ENCODE peak calls at places on chromosomes 6 and 20, in four cellular contexts. B is HepG2, E is K562, Y is GM12878. N is an unnamed sample.

GRCh38 chr6:6629416-6629815 is 40.9 kb downstream of the LY86 start:
- DNase-seq in B (no peak), E (no peak), Y (no peak), N (no peak)

GRCh38 chr6:33613794-33614166 is 7.3 kb upstream of the ITPR3 start:
- DNase-seq in B (no peak), E (no peak), Y (no peak), N (no peak)

GRCh38 chr6:5157744-5158143 is 72.6 kb downstream of the PPP1R3G start:
- DNase-seq in B (no peak), E (no peak), Y (no peak), N (no peak)

GRCh38 chr6:73285674-73286283 is 22.8 kb upstream of the KHDC1 start:
- DNase-seq in B (peak; percentile 25), E (peak; percentile 75), Y (no peak), N (peak; percentile 82)

GRCh38 chr20:2022163-2022562 is 28.3 kb upstream of the PDYN start:
- DNase-seq in B (no peak), E (no peak), Y (no peak), N (no peak)

GRCh38 chr20:21191839-21192238 is 66.0 kb downstream of the KIZ start:
- DNase-seq in B (no peak), E (no peak), Y (no peak), N (peak; percentile 92)

GRCh38 chr6:166019214-166019613 is 148.4 kb downstream of the TBXT start:
- DNase-seq in B (no peak), E (no peak), Y (no peak), N (no peak)

GRCh38 chr20:51022803-51023616 is at the start of gene KCNG1:
- DNase-seq in B (no peak), E (peak; percentile 82), Y (no peak), N (peak; percentile 92)

GRCh38 chr6:36075656-36076055 is 48.0 kb downstream of the MAPK14 start:
- DNase-seq in B (peak; percentile 71), E (peak; percentile 46), Y (no peak), N (peak; percentile 53)

GRCh38 chr20:47544852-47545251 is 43.2 kb downstream of the NCOA3 start:
- DNase-seq in B (no peak), E (no peak), Y (no peak), N (no peak)

GRCh38 chr6:110181131-110182027 is 1.2 kb downstream of the CDC40 start:
- DNase-seq in B (no peak), E (no peak), Y (no peak), N (no peak)

GRCh38 chr6:46368137-46368536 is 123.1 kb downstream of the RCAN2 start:
- DNase-seq in B (no peak), E (no peak), Y (no peak), N (no peak)

GRCh38 chr6:169236545-169236944 is 17.1 kb downstream of the THBS2 start:
- DNase-seq in B (no peak), E (no peak), Y (no peak), N (no peak)

GRCh38 chr6:42113929-42114636 is 28.3 kb downstream of the C6orf132 start:
- DNase-seq in B (peak; percentile 33), E (no peak), Y (no peak), N (no peak)

GRCh38 chr6:150201791-150202329 is 59.0 kb downstream of the PPP1R14C start:
- DNase-seq in B (no peak), E (no peak), Y (no peak), N (no peak)

GRCh38 chr6:116556065-116556464 is 2.5 kb downstream of the CALHM4 start:
- DNase-seq in B (no peak), E (no peak), Y (no peak), N (no peak)

GRCh38 chr20:2066461-2067122 is 35.0 kb upstream of the STK35 start:
- DNase-seq in B (peak; percentile 93), E (no peak), Y (no peak), N (no peak)

GRCh38 chr20:59576216-59576953 is 28.0 kb upstream of the PHACTR3 start:
- DNase-seq in B (no peak), E (no peak), Y (no peak), N (peak; percentile 62)

GRCh38 chr20:8073024-8073832 is 53.7 kb upstream of the TMX4 start:
- DNase-seq in B (peak; percentile 29), E (no peak), Y (no peak), N (peak; percentile 41)

GRCh38 chr6:39823187-39823815 is 31.1 kb downstream of the DAAM2 start:
- DNase-seq in B (no peak), E (no peak), Y (no peak), N (no peak)

DNA sequence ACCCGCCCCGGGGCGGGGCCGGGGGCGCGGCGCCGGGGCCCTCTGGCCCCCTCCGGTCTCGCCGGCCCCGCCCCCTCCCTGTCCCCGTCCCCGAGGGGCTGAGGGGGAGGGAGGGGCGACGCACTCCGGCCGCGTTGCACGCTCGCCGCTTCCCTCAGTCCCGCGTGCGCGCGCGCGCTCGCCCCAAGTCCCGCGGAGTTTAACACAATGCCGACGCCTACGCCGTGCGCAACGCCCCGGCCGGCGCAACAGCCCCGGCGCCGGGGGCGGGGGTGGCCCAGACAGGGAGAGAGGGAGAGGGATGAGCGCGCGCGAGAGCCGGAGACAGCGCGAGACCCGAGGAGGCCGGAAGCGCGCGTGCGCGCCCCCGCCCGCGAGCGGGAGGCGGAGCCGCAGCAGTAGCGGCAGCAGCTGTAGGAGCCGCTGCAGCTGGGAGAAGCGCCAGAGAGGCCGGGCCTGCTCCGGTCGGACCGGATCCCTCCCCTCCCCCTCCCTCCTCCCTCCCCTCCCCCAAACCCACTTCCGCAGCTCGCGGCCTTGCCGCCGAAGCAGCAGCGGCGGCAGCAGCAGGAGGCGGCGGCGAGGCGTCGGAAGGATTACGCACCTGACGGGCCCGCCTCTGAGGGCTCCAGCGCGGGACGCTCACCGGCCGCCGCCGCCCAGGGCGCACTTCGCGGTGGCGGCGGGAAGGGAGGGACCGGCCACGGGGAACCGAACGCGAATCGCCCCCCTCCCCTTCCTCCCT is 911 bp downstream of the ZBTB2 start:
- DNase-seq in B (peak; percentile 99), E (peak; percentile 99), Y (peak; percentile 94), N (peak; percentile 98)
- TF ChIP-seq REST in B (no peak), E (no peak), Y (no peak), N (no peak)

DNA sequence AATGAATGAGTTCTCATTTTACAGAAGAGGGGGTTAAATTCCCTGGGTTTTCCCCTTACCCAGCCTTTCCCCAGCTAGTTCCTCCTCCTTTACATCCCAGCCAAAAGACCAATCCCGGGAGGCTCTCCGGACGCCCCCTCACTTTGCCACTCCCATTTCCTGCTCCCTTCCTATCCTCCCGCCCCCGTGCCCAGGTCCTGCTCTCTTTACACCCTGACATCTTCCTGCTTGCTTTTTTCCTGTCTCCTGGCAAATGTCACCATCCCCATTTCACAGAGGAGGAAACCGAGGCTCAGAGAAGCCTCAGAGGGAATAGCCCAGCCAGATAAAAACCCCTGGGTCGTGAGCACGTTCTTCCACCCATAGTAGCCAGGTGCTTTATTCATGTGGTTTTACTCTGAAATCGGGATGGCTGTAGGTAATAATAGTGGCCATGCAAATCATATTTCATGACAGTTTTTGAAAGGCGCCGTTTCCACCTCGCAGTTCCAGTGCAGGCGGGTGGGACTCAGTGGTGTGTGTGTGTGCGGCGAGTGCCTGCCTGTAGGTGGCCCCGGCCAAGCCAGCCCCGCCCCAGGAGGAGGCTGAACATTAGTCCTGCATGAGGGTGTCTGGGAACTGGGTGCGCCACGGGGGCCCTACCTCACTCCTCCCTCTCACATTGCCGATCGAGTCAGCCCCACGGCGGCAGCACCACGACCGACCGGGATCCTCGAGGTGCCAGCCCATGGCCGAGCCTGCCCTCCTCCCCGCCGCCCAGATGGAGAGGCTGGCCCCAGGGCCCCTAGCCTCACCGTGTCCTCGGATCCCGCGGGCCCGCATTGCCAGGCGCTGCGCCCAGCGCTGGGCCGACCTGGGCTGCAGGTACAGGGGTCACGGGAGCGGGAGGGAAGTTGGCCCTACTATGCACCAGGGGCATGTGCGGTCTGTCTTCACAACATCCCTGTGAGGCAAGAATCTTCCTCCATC is at the start of gene ARHGAP40:
- DNase-seq in B (peak; percentile 54), E (peak; percentile 62), Y (no peak), N (peak; percentile 68)
- TF ChIP-seq CREB1 in B (no peak), E (no peak), Y (no peak), N (no peak)

DNA sequence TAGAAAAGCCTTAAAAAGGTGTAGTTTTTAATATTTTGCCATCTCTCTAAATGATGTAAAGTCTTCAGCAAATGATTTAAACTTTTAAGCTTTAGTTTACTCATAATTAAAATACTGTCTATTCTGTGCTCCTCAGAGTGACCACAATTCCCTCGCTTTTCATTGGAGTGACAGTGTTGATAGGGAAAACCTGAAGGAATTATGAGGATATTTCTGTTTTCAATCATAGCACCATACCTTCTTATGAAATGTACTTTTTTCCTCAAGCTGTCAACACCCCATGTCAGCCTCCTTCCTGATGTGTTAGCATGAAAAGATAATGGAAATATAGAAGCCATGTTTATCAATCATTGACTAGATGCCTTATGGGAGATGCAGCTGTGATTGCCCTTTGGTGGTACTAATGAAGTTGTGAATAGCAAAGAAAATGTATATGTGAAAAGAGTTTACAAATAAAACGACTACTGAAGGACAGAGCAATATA is 145.4 kb upstream of the EYS start:
- DNase-seq in B (no peak), E (no peak), Y (no peak), N (no peak)
- TF ChIP-seq REST in B (no peak), E (no peak), Y (no peak), N (no peak)

DNA sequence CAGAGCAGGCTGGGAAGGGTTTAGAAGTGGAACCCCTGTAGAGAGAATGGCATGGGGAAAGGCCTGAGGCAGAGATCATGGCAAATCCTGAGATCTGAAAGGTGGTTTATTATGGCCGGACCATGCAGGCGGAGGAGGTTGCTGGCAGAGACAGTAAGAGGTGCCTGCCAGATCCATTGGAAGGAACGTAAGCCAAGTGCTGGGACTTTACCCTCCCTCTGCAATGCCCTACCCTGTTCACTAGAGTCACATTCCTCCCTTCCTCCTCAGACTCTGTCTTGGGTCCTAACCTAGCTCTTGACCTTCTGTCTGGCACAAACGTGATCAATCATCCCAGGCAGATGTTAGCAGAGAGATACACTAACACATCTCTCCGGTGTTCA is 66.4 kb upstream of the SLC22A23 start:
- DNase-seq in B (no peak), E (no peak), Y (no peak), N (no peak)
- TF ChIP-seq CREB1 in B (no peak), E (no peak), Y (no peak), N (no peak)

GRCh38 chr6:30672445-30673253 is at the start of gene DHX16:
- DNase-seq in B (peak; percentile 97), E (peak; percentile 93), Y (peak; percentile 90), N (peak; percentile 99)
- TF ChIP-seq REST in B (no peak), E (peak; percentile 79), Y (no peak), N (no peak)

DNA sequence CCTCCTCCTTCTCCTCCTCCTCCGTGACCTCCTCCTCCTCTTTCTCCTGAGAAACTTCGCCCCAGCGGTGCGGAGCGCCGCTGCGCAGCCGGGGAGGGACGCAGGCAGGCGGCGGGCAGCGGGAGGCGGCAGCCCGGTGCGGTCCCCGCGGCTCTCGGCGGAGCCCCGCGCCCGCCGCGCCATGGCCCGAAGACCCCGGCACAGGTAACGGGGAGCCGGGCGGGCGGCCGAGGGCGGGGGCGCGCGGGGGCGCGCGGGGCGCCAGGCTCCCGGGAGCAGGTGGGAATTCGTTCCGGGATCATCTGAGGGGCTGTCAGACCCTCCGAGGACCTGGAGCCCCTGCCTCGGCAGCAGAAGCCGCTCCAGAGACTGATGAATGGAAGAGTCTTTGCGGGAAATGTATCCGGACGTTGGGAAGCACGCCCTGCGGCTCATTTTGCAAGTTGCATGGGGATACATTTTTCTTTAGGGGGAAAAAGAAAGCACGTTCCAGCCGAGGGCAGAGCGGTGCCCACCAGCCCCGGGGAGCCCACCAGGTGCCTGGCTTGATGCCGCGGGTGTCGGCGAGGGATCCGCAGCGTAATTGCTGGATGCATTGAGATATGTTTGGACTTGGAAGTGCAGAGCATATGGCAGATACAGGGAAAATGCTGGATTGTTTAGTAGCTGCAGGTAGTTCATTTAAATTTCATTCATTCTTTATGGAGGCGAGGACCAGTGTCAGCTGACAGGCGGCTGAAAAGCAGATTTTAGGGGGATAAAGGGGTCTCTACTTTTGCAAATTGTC is 418 bp downstream of the MYB start:
- DNase-seq in B (no peak), E (no peak), Y (no peak), N (peak; percentile 33)
- TF ChIP-seq CREB1 in B (no peak), E (no peak), Y (no peak), N (no peak)

N was measured in GM23338.